ENCODE peak calls at places on chromosomes 13 and 19, in four cellular contexts. G, V, H and M are unnamed samples.

GRCh38 chr13:96994030-96994848 is at the start of gene OXGR1:
- DNase-seq in H (no peak), G (no peak), V (peak), M (peak)

GRCh38 chr13:111080642-111081041 is 34.5 kb upstream of the ARHGEF7 start:
- DNase-seq in H (no peak), G (no peak), V (no peak), M (no peak)

GRCh38 chr13:108121406-108121805 is 93.9 kb downstream of the LIG4 start:
- DNase-seq in H (no peak), V (no peak), G (no peak), M (no peak)

GRCh38 chr13:99395436-99395835 is 88.2 kb upstream of the GPR183 start:
- DNase-seq in V (no peak), G (no peak), H (no peak), M (no peak)

GRCh38 chr13:50229935-50230334 is 214.7 kb downstream of the KCNRG start:
- DNase-seq in H (no peak), V (no peak), G (no peak), M (no peak)

GRCh38 chr19:57434386-57435061 is 601 bp upstream of the ZNF749 start:
- DNase-seq in H (no peak), V (no peak), G (peak), M (peak)

GRCh38 chr13:94656766-94657165 is 55.1 kb downstream of the GPR180 start:
- DNase-seq in V (no peak), H (no peak), G (peak), M (no peak)

GRCh38 chr13:77338961-77339401 is 12.1 kb upstream of the MYCBP2 start:
- DNase-seq in G (no peak), H (no peak), V (no peak), M (no peak)

GRCh38 chr13:23348270-23349126 is 85.0 kb downstream of the SACS start:
- DNase-seq in G (peak), V (no peak), H (no peak), M (no peak)

GRCh38 chr13:83941669-83942335 is 59.5 kb upstream of the SLITRK1 start:
- DNase-seq in V (no peak), G (no peak), H (no peak), M (peak)

GRCh38 chr13:99144306-99144705 is 56.3 kb upstream of the UBAC2 start:
- DNase-seq in V (no peak), H (no peak), G (no peak), M (no peak)

GRCh38 chr19:44585371-44586141 is 27.8 kb upstream of the IGSF23 start:
- DNase-seq in H (no peak), G (peak), V (no peak), M (no peak)

GRCh38 chr13:108342369-108343289 is 73.1 kb downstream of the TNFSF13B start:
- DNase-seq in G (peak), V (no peak), H (no peak), M (no peak)

GRCh38 chr13:114079601-114080536 is 52.6 kb downstream of the RASA3 start:
- DNase-seq in H (no peak), V (peak), G (no peak), M (no peak)

GRCh38 chr13:85508683-85509329 is 290.4 kb downstream of the SLITRK6 start:
- DNase-seq in H (no peak), G (peak), V (no peak), M (peak)

GRCh38 chr19:15154002-15154612 is 46.7 kb downstream of the NOTCH3 start:
- DNase-seq in G (peak), H (no peak), V (peak), M (peak)

GRCh38 chr13:71169125-71169524 is 697.9 kb downstream of the DACH1 start:
- DNase-seq in G (no peak), H (no peak), V (no peak), M (no peak)

GRCh38 chr19:31223805-31224534 is 125.3 kb downstream of the TSHZ3 start:
- DNase-seq in H (no peak), V (no peak), G (peak), M (no peak)

GRCh38 chr13:31409678-31410356 is 210.0 kb downstream of the B3GLCT start:
- DNase-seq in H (no peak), G (no peak), V (no peak), M (no peak)

GRCh38 chr19:15432629-15433518 is 14.1 kb upstream of the AKAP8L start:
- DNase-seq in V (peak), H (peak), G (peak), M (peak)

GRCh38 chr19:3491396-3492119 is 8.3 kb upstream of the SMIM44 start:
- DNase-seq in G (no peak), H (no peak), V (no peak), M (no peak)

GRCh38 chr19:44003461-44004134 is 841 bp downstream of the ZNF230 start:
- DNase-seq in G (no peak), H (no peak), V (no peak), M (no peak)

GRCh38 chr19:16342002-16342715 is 17.5 kb downstream of the KLF2 start:
- DNase-seq in G (peak), H (no peak), V (peak), M (no peak)

GRCh38 chr13:50898338-50898737 is 11.3 kb upstream of the RNASEH2B start:
- DNase-seq in V (no peak), H (no peak), G (no peak), M (no peak)

GRCh38 chr19:47541507-47541906 is 26.6 kb upstream of the NAPA start:
- DNase-seq in V (no peak), H (no peak), G (no peak), M (no peak)

GRCh38 chr19:49160450-49161189 is 3.0 kb downstream of the TRPM4 start:
- DNase-seq in H (no peak), G (no peak), V (peak), M (no peak)

GRCh38 chr19:47760632-47760999 is 15.3 kb downstream of the NOP53 start:
- DNase-seq in V (no peak), G (no peak), H (no peak), M (no peak)